ENCODE peak calls at places on chromosomes 11 and 22, in ten cellular contexts. M is cardiac muscle cell, R is kidney epithelial cell, I is spleen, N is mucosa of descending colon, V is lung, Q is astrocyte of the cerebellum, Y is AG04450, Z is sigmoid colon, U is endodermal cell. K is an unnamed sample.

GRCh38 chr11:134558258-134558835 is 146.3 kb upstream of the B3GAT1 start:
- DNase-seq in Q (no peak), V (peak; percentile 15), R (no peak), I (no peak), M (no peak), Z (peak; percentile 37), N (no peak), Y (no peak), U (peak; percentile 24), K (no peak)

GRCh38 chr11:116219171-116219635 is 553.6 kb downstream of the BUD13 start:
- DNase-seq in V (no peak), Y (no peak), M (no peak), Z (no peak), N (peak; percentile 30), U (no peak), Q (peak; percentile 2), I (no peak), R (no peak), K (no peak)

GRCh38 chr22:43859621-43860020 is 2.7 kb downstream of the SULT4A1 start:
- DNase-seq in I (no peak), N (no peak), M (no peak), U (peak; percentile 26), Y (no peak), V (no peak), Q (no peak), Z (peak; percentile 17), R (no peak), K (no peak)

GRCh38 chr11:33721291-33721840 is 14.9 kb downstream of the CD59 start:
- DNase-seq in Q (no peak), M (peak; percentile 43), U (no peak), N (no peak), Y (no peak), R (no peak), Z (no peak), V (no peak), I (no peak), K (no peak)

GRCh38 chr22:23763579-23764331 is 965 bp downstream of the C22orf15 start:
- DNase-seq in U (peak; percentile 80), N (peak; percentile 55), Z (no peak), Q (no peak), V (no peak), Y (no peak), R (no peak), I (peak; percentile 92), M (no peak), K (peak; percentile 43)

GRCh38 chr11:114317738-114318137 is 21.5 kb downstream of the NNMT start:
- DNase-seq in Q (no peak), Z (no peak), I (no peak), M (peak; percentile 77), V (no peak), Y (peak; percentile 24), U (peak; percentile 86), R (no peak), N (no peak), K (no peak)

GRCh38 chr22:28043269-28043668 is 124.2 kb upstream of the PITPNB start:
- DNase-seq in U (no peak), I (no peak), Y (no peak), V (no peak), Z (no peak), R (no peak), M (no peak), N (no peak), Q (no peak), K (no peak)

GRCh38 chr11:22657101-22657694 is 9.2 kb upstream of the GAS2 start:
- DNase-seq in Q (no peak), R (no peak), U (peak; percentile 60), V (no peak), Y (no peak), Z (no peak), I (no peak), N (no peak), M (no peak), K (peak; percentile 40)

GRCh38 chr22:41237707-41238569 is 2.8 kb downstream of the CHADL start:
- DNase-seq in N (peak; percentile 90), Z (peak; percentile 79), M (peak; percentile 50), V (peak; percentile 86), R (peak; percentile 12), Q (no peak), U (peak; percentile 96), I (peak; percentile 97), Y (no peak), K (peak; percentile 90)

GRCh38 chr22:36734171-36735058 is 30.9 kb upstream of the CACNG2 start:
- DNase-seq in R (no peak), I (no peak), V (no peak), Y (no peak), M (peak; percentile 34), Q (no peak), Z (peak; percentile 54), U (peak; percentile 43), N (no peak), K (peak; percentile 52)

GRCh38 chr22:25485626-25486545 is 78.6 kb upstream of the GRK3 start:
- DNase-seq in V (no peak), I (no peak), M (no peak), Z (no peak), Q (no peak), Y (no peak), R (no peak), N (no peak), U (no peak), K (peak; percentile 37)

GRCh38 chr22:40707154-40707553 is 27.9 kb downstream of the MCHR1 start:
- DNase-seq in I (no peak), U (no peak), M (no peak), N (no peak), V (no peak), R (no peak), Q (no peak), Z (no peak), Y (no peak), K (no peak)

GRCh38 chr11:69310934-69311766 is 17.2 kb downstream of the MYEOV start:
- DNase-seq in M (no peak), Z (peak; percentile 53), U (no peak), Y (no peak), Q (no peak), I (no peak), V (no peak), R (no peak), N (peak; percentile 16), K (peak; percentile 48)

GRCh38 chr11:114343493-114343892 is 47.3 kb downstream of the NNMT start:
- DNase-seq in U (no peak), Q (no peak), V (no peak), I (no peak), N (no peak), M (no peak), Z (no peak), R (no peak), Y (no peak), K (no peak)

GRCh38 chr11:1335264-1335810 is 25.9 kb upstream of the TOLLIP start:
- DNase-seq in M (no peak), Y (no peak), Q (no peak), N (no peak), V (no peak), Z (no peak), U (no peak), R (no peak), I (peak; percentile 80), K (no peak)
- H3K4me3 ChIP-seq in M (no peak overlapping the region), Y (peak overlapping the region; percentile 61), Q (no peak overlapping the region), N (no peak overlapping the region), V (no peak overlapping the region), Z (peak overlapping the region; percentile 58), U (peak overlapping the region; percentile 72), R (no peak overlapping the region), I (peak overlapping the region; percentile 20), K (peak overlapping the region; percentile 59)

GRCh38 chr11:62124186-62125113 is 639 bp downstream of the INCENP start:
- DNase-seq in U (peak; percentile 63), N (peak; percentile 53), R (no peak), I (no peak), Q (no peak), V (peak; percentile 35), Z (peak; percentile 36), M (peak; percentile 36), Y (no peak), K (peak; percentile 63)

GRCh38 chr11:62120466-62120865 is 3.3 kb upstream of the INCENP start:
- DNase-seq in R (no peak), N (no peak), I (no peak), Q (no peak), U (no peak), V (no peak), M (no peak), Y (no peak), Z (no peak), K (no peak)

GRCh38 chr11:62120001-62120400 is 3.8 kb upstream of the INCENP start:
- DNase-seq in Z (no peak), Q (no peak), R (no peak), M (no peak), I (no peak), V (peak; percentile 59), Y (no peak), U (no peak), N (no peak), K (no peak)

GRCh38 chr11:62123669-62124185 is at the start of gene INCENP:
- DNase-seq in R (peak; percentile 89), Z (peak; percentile 98), Q (peak; percentile 97), I (peak; percentile 99), U (peak; percentile 99), Y (peak; percentile 96), V (peak; percentile 97), M (peak; percentile 99), N (peak; percentile 94), K (peak; percentile 98)

DNA sequence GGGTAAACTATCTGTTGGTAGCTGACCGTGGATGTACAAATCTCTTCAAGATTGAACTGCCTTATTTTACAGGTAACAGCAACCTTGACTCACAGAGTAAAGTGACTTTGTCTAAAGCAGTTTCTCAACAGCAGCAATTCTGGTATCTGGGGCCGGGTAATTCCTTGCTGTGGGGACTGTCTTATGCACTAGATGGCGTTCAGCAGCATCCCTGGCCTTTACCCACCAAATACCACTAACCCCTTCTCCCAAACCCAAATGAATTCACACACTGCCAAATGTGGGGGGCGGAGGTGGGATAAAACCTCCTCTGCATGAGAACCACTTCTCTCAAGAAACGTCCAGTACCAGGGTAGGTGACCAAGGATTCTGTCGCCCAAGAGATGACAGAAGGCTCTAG is 1.7 kb upstream of the INCENP start:
- DNase-seq in V (no peak), Q (no peak), Y (no peak), I (no peak), R (no peak), Z (no peak), U (peak; percentile 75), M (no peak), N (no peak), K (no peak)
- TF ChIP-seq CTCF in V (no peak), Q (peak; percentile 23), Y (peak; percentile 41), I (no peak), R (peak; percentile 15), Z (no peak), U (peak; percentile 67), M (peak; percentile 14), N (no peak), K (peak; percentile 17)

DNA sequence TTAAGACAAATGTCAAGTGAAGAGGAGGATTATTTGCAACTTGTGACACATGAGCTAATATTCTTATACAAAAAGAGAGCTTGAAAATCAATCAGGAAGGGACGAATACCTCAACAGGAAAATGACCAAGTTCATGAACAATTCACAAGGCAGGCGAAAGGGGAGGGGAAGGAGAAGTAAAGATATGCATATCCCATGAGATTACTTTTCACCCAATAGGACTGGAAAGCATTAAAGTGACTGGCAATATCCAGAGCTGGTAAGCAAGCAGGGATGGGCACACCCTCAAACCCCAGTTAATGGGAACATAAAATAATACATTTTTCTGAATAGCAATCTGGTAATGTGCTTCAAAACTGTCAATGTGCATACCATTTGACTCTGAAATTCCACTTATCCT is 129.5 kb downstream of the SLC1A2 start:
- DNase-seq in Q (no peak), I (no peak), N (no peak), R (no peak), V (no peak), M (peak; percentile 68), Z (no peak), Y (no peak), U (no peak), K (no peak)
- H3K4me3 ChIP-seq in Q (no peak overlapping the region), I (no peak overlapping the region), N (no peak overlapping the region), R (no peak overlapping the region), V (no peak overlapping the region), M (no peak overlapping the region), Z (no peak overlapping the region), Y (no peak overlapping the region), U (no peak overlapping the region), K (no peak overlapping the region)

GRCh38 chr22:49788492-49788891 is 39.2 kb downstream of the BRD1 start:
- DNase-seq in R (no peak), Z (peak; percentile 85), Q (no peak), U (no peak), M (peak; percentile 29), V (no peak), I (peak; percentile 85), Y (no peak), N (peak; percentile 63), K (no peak)
- TF ChIP-seq CTCF in R (no peak), Z (no peak), Q (no peak), U (no peak), M (no peak), V (no peak), I (no peak), Y (no peak), N (no peak), K (no peak)

K was measured in GM12865.